ENCODE peak calls at places on chromosomes 3 and 15, in seven cellular contexts. X, Z, W, U, R, H and L are unnamed samples.

GRCh38 chr3:33881181-33882064 is 83.0 kb downstream of the PDCD6IP start:
- DNase-seq in U (no peak), W (no peak), H (no peak), R (no peak), X (no peak), Z (no peak), L (no peak)

GRCh38 chr3:69458798-69459197 is 72.9 kb upstream of the FRMD4B start:
- DNase-seq in U (no peak), X (peak; percentile 61), W (no peak), Z (no peak), H (no peak), R (no peak), L (no peak)

GRCh38 chr15:66224946-66225345 is 28.6 kb downstream of the MEGF11 start:
- DNase-seq in R (no peak), H (peak; percentile 68), U (peak; percentile 49), Z (no peak), X (no peak), W (no peak), L (no peak)

GRCh38 chr3:126667631-126668449 is 12.9 kb upstream of the TXNRD3 start:
- DNase-seq in U (no peak), Z (no peak), R (no peak), X (no peak), W (no peak), H (no peak), L (no peak)

GRCh38 chr3:44318929-44319328 is 19.6 kb upstream of the TCAIM start:
- DNase-seq in H (no peak), U (no peak), R (no peak), X (no peak), W (no peak), Z (no peak), L (no peak)

GRCh38 chr3:106341090-106341489 is 472.3 kb upstream of the CBLB start:
- DNase-seq in Z (no peak), W (peak; percentile 56), H (no peak), U (no peak), R (no peak), X (no peak), L (no peak)

GRCh38 chr3:97872209-97873042 is 50.6 kb downstream of the CRYBG3 start:
- DNase-seq in R (no peak), W (peak; percentile 94), H (no peak), Z (peak; percentile 94), X (peak; percentile 96), U (no peak), L (peak; percentile 95)

GRCh38 chr3:142850395-142851023 is 38.4 kb downstream of the PCOLCE2 start:
- DNase-seq in H (no peak), R (no peak), X (peak; percentile 93), U (no peak), W (peak; percentile 90), Z (peak; percentile 97), L (peak; percentile 95)

GRCh38 chr3:38038447-38038911 is 529 bp upstream of the DLEC1 start:
- DNase-seq in X (no peak), H (no peak), U (no peak), Z (no peak), W (no peak), R (no peak), L (no peak)

GRCh38 chr15:63057454-63058335 is 15.1 kb downstream of the TPM1 start:
- DNase-seq in Z (no peak), R (no peak), W (no peak), X (no peak), U (no peak), H (no peak), L (peak; percentile 35)

GRCh38 chr3:195822131-195822696 is 10.5 kb upstream of the MUC4 start:
- DNase-seq in U (no peak), Z (no peak), X (no peak), W (no peak), H (no peak), R (no peak), L (no peak)

GRCh38 chr3:127744216-127744815 is 71.6 kb downstream of the ABTB1 start:
- DNase-seq in W (no peak), Z (no peak), R (no peak), X (no peak), H (no peak), U (no peak), L (no peak)

GRCh38 chr15:48603123-48603500 is 42.4 kb downstream of the FBN1 start:
- DNase-seq in X (no peak), R (no peak), Z (no peak), H (no peak), W (peak; percentile 47), U (no peak), L (peak; percentile 39)

GRCh38 chr3:160400048-160400630 is 689 bp downstream of the SMC4 start:
- DNase-seq in H (peak; percentile 78), Z (peak; percentile 74), U (peak; percentile 47), W (peak; percentile 73), R (no peak), X (peak; percentile 36), L (peak; percentile 58)

GRCh38 chr3:24270204-24270671 is 224.4 kb downstream of the THRB start:
- DNase-seq in Z (no peak), R (no peak), W (no peak), H (no peak), U (no peak), X (peak; percentile 6), L (no peak)

GRCh38 chr3:71579934-71580318 is 3.6 kb downstream of the FOXP1 start:
- DNase-seq in H (no peak), X (peak; percentile 55), R (no peak), Z (peak; percentile 62), W (no peak), U (peak; percentile 50), L (peak; percentile 82)

GRCh38 chr3:126509565-126510322 is 7.8 kb downstream of the UROC1 start:
- DNase-seq in R (no peak), Z (no peak), H (peak; percentile 45), W (no peak), X (peak; percentile 26), U (no peak), L (no peak)

GRCh38 chr15:57376695-57377477 is 581 bp downstream of the CGNL1 start:
- DNase-seq in Z (peak; percentile 28), U (peak; percentile 68), H (peak; percentile 71), R (no peak), X (peak; percentile 26), W (peak; percentile 46), L (no peak)

GRCh38 chr3:171399842-171400241 is 60.4 kb downstream of the TNIK start:
- DNase-seq in X (no peak), W (no peak), Z (no peak), R (no peak), H (no peak), U (no peak), L (no peak)

GRCh38 chr3:29775352-29775751 is 494.5 kb downstream of the RBMS3 start:
- DNase-seq in U (no peak), Z (no peak), H (no peak), X (no peak), W (peak; percentile 36), R (no peak), L (no peak)

GRCh38 chr3:189500299-189500698 is 130.9 kb upstream of the TP63 start:
- DNase-seq in X (no peak), W (no peak), H (no peak), Z (no peak), R (no peak), U (no peak), L (no peak)

GRCh38 chr15:41969851-41970431 is 2.4 kb downstream of the EHD4 start:
- DNase-seq in W (no peak), H (no peak), Z (no peak), R (peak; percentile 62), X (peak; percentile 54), U (no peak), L (no peak)

GRCh38 chr3:174776636-174777035 is 82.5 kb upstream of the NAALADL2 start:
- DNase-seq in X (no peak), H (no peak), Z (peak; percentile 16), U (no peak), W (peak; percentile 23), R (no peak), L (no peak)

GRCh38 chr3:118818386-118818785 is 216.3 kb downstream of the IGSF11 start:
- DNase-seq in H (no peak), U (no peak), R (no peak), X (no peak), W (peak; percentile 17), Z (peak; percentile 27), L (peak; percentile 26)

GRCh38 chr15:60905587-60905986 is 323.5 kb downstream of the RORA start:
- DNase-seq in U (peak; percentile 52), Z (no peak), W (no peak), X (no peak), H (no peak), R (no peak), L (no peak)

GRCh38 chr3:197356741-197357140 is 58.3 kb upstream of the DLG1 start:
- DNase-seq in W (no peak), X (no peak), U (no peak), H (no peak), Z (no peak), R (no peak), L (no peak)
- H3K4me3 ChIP-seq in W (no peak overlapping the region), X (no peak overlapping the region), U (no peak overlapping the region), H (peak overlapping the region; percentile 21), Z (no peak overlapping the region), R (no peak overlapping the region), L (no peak overlapping the region)

GRCh38 chr15:28954466-28955159 is 68.8 kb downstream of the APBA2 start:
- DNase-seq in R (no peak), X (no peak), U (no peak), H (no peak), Z (no peak), W (no peak), L (no peak)
- TF ChIP-seq CTCF in R (no peak), X (no peak), U (no peak), H (no peak), Z (no peak), W (no peak), L (no peak)

DNA sequence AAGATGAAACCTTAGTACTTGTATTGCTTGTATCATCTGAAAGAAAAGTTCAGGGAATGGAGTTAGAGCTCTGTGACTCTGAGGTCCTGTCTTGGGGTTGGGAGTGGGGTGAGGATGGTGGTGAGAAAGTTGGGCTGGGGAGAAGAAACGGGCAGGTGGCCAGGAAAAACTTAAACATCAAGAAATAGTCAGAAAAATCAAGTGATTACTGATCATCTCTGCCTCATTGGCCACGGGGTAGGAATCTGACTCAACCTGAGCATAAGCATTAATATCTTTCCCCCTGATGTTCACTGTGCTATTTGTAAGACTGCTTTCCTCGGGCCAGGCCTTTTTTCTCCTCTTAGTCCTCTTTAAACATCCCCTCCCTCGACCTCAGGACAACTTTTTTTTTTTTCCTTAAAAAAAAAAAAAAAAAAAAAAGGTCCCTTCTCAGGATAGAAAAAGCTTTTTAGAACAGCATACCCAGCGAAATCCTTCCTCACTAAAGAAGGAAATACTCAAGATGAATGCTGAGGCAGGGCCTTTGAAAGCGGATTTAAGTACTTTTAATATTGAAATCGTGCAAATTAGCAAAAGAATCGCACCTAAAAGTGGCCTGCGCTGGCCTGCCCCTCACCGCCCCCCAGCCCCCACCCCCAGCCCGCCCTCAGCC is 5.7 kb downstream of the MEIS2 start:
- DNase-seq in H (no peak), U (no peak), W (no peak), R (no peak), X (no peak), Z (peak; percentile 41), L (peak; percentile 68)
- H3K4me3 ChIP-seq in H (peak overlapping the region; percentile 76), U (no peak overlapping the region), W (peak overlapping the region; percentile 86), R (peak overlapping the region; percentile 13), X (no peak overlapping the region), Z (no peak overlapping the region), L (peak overlapping the region; percentile 93)

DNA sequence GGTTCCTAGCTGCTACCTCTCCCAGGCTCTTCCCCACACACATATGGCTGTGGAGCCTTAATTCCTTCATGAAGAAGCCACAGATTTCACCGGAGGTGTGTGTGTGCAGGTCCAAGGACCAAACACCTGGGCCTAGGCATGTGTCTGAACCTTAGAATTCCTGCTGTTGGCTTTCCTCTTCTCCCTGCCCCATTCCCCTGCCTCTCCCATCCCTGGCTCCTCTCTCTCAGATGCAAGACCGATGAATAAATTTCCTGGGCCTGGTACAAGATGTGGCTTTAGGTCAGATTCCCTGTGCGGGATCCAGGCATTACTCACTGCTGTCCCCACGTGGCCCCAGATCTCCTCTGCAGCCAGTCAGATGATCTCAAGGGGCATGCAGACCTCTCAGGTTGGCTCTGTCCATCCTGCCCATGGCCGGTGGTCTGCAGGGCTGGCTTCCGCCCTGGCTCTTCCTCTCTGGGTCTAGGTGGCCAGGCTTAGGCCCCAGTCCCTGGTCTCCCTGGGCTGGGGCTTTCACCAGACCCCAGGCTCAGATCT is 20.4 kb downstream of the CCR9 start:
- DNase-seq in H (no peak), X (no peak), R (no peak), U (no peak), W (peak; percentile 65), Z (peak; percentile 81), L (peak; percentile 56)
- TF ChIP-seq CTCF in H (peak; percentile 27), X (peak; percentile 52), R (peak; percentile 49), U (no peak), W (peak; percentile 61), Z (peak; percentile 66), L (peak; percentile 73)